ENCODE peak calls at places on chromosomes 16 and 17, in six cellular contexts. W is CD8-positive, alpha-beta T cell; R is fibroblast of villous mesenchyme; T is GM12864; Y is lower leg skin; H is heart left ventricle. G is an unnamed sample.

GRCh38 chr17:8029121-8029520 is 9.7 kb upstream of the ALOX15B start:
- DNase-seq in Y (no peak), H (no peak), W (no peak), R (no peak), T (no peak), G (no peak)

GRCh38 chr16:29729116-29729521 is 16.7 kb downstream of the C16orf54 start:
- DNase-seq in Y (no peak), R (peak), H (no peak), T (no peak), W (no peak), G (no peak)

GRCh38 chr17:59825533-59826316 is 67.0 kb downstream of the TUBD1 start:
- DNase-seq in T (no peak), R (peak), H (no peak), W (no peak), Y (no peak), G (no peak)

GRCh38 chr16:79629003-79629402 is 28.5 kb upstream of the MAF start:
- DNase-seq in W (no peak), T (no peak), Y (no peak), H (no peak), R (no peak), G (no peak)

GRCh38 chr17:8807070-8807550 is 7.9 kb upstream of the MFSD6L start:
- DNase-seq in Y (no peak), W (no peak), R (peak), T (peak), H (no peak), G (no peak)

GRCh38 chr16:12271006-12271405 is 294.5 kb downstream of the SNX29 start:
- DNase-seq in W (no peak), H (no peak), T (no peak), R (peak), Y (no peak), G (no peak)

GRCh38 chr16:57675752-57676623 is 7.9 kb downstream of the ADGRG3 start:
- DNase-seq in T (no peak), Y (no peak), H (peak), R (no peak), W (no peak), G (no peak)

GRCh38 chr16:73878616-73879015 is 418.0 kb upstream of the PSMD7 start:
- DNase-seq in R (peak), T (peak), W (no peak), Y (no peak), H (no peak), G (peak)

GRCh38 chr17:8713315-8713714 is 31.3 kb downstream of the CCDC42 start:
- DNase-seq in R (no peak), W (no peak), Y (no peak), T (no peak), H (no peak), G (no peak)

GRCh38 chr16:29315916-29316517 is 90.5 kb downstream of the NPIPB11 start:
- DNase-seq in R (no peak), Y (no peak), H (no peak), W (no peak), T (no peak), G (no peak)

GRCh38 chr17:59342681-59343127 is 11.2 kb downstream of the YPEL2 start:
- DNase-seq in R (no peak), Y (no peak), H (no peak), T (no peak), W (no peak), G (no peak)

GRCh38 chr17:43831633-43832032 is 1.3 kb downstream of the MPP3 start:
- DNase-seq in H (peak), Y (no peak), W (no peak), R (no peak), T (no peak), G (no peak)

GRCh38 chr16:10566613-10567012 is 13.8 kb downstream of the EMP2 start:
- DNase-seq in Y (no peak), T (no peak), W (no peak), R (no peak), H (no peak), G (no peak)

GRCh38 chr16:89720520-89720858 is 209 bp downstream of the VPS9D1 start:
- DNase-seq in T (no peak), R (peak), W (no peak), Y (no peak), H (peak), G (no peak)

DNA sequence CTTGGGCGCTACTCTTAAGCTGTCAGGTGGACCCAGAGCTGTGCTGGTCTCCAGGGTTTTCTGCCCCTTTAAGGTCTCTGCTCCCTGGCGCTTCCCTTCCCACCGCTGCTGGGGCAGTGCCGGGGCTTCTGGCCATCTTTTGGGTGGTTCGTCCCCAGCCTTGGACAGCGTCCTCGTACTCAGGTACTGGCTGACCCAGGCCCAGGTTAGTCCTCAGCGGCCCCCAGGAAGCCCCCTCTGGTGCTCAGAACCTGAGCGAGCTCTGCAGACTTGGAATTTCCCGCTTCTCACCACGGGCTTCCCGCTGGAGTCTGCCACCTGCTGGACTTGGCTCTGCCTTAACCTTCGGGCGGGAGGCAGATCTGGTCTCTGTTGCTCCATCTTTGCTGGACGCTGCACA is 94.1 kb upstream of the ZNF750 start:
- DNase-seq in Y (no peak), R (no peak), T (no peak), W (no peak), H (peak), G (no peak)
- TF ChIP-seq CTCF in Y (no peak), R (no peak), T (no peak), W (no peak), H (no peak), G (peak)

GRCh38 chr17:39402279-39402889 is 958 bp upstream of the FBXL20 start:
- DNase-seq in W (peak), R (peak), T (peak), Y (peak), H (peak), G (no peak)

GRCh38 chr17:39401412-39402278 is at the start of gene FBXL20:
- DNase-seq in H (peak), W (peak), T (peak), Y (peak), R (peak), G (no peak)

GRCh38 chr17:39400547-39401411 is 647 bp downstream of the FBXL20 start:
- DNase-seq in R (peak), W (peak), T (no peak), H (peak), Y (peak), G (no peak)

GRCh38 chr17:39402890-39403605 is 1.6 kb upstream of the FBXL20 start:
- DNase-seq in W (no peak), H (no peak), T (no peak), R (no peak), Y (no peak), G (no peak)

GRCh38 chr17:39399792-39400191 is 1.6 kb downstream of the FBXL20 start:
- DNase-seq in H (no peak), R (no peak), T (no peak), W (no peak), Y (no peak), G (no peak)
- H3K4me3 ChIP-seq in H (no peak), R (peak), T (no peak), W (no peak), Y (no peak), G (peak)

DNA sequence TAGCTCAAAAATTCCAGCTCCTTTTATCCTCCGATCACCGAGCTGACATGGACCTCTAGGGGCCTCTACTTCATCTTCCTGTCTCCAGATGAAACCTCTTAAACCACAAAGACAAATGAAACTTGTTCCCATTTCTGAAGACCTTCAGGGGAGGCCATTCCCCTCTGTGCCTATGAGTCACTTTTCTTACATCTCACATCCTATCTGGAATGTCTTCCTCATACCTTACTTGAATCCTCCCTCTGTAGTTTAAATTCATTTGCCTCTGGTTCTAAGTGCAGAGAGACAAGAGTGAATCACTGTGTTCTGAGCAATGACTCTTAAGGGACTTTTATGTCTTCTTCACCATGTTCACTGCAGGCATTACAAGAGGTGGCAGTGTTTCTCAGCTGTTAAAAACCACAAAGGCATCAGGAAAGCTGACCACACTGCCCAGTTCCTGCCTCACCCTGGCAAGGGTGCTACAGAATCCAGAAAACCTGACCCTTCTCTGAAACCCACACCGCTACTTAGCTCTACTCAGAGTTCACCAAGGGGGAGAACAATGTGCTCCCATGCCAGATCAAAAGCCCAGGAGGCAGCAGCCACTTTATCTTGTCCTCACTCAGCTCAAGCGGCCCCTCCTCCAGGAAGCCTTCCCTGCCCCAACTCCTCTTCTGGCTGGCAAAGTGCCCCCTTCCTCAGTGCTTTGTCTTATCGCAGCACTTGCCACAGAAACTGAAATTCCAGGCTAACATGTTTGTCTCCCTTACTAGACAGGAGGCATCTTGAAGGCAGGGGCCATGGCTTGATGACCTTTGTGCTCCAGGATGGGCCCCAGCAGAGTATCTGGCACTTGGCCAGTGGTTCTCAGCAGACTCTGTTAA is 6.4 kb downstream of the CUEDC1 start:
- DNase-seq in W (no peak), R (peak), H (no peak), T (no peak), Y (no peak), G (peak)
- TF ChIP-seq CTCF in W (no peak), R (peak), H (no peak), T (no peak), Y (no peak), G (peak)

GRCh38 chr16:19419691-19420060 is 2.0 kb downstream of the TMC5 start:
- DNase-seq in H (no peak), T (no peak), R (no peak), Y (no peak), W (no peak), G (no peak)
- H3K4me3 ChIP-seq in H (no peak), T (no peak), R (no peak), Y (no peak), W (no peak), G (no peak)

DNA sequence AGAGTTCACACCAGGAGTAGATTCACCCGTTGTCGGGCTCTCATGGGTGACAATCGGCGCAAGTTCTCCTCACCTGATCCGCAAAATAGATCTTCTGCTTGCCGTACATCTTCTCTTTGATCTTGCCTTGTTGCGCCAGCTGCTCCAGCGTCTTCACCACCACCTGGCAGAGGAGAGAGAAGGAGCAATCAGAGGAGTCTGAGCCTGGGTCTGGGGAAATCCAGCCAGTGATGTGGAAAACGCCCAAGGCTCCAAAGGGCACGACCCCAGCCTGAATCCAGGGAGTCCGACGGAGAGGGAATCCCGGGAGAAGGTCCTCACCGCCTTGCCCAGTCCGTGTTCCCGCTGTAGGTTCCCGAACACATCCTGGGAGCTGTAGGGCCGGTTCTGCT is 393 bp downstream of the PSMC3IP start:
- DNase-seq in W (no peak), Y (no peak), H (no peak), R (no peak), T (no peak), G (no peak)
- TF ChIP-seq CTCF in W (no peak), Y (no peak), H (no peak), R (no peak), T (no peak), G (no peak)

DNA sequence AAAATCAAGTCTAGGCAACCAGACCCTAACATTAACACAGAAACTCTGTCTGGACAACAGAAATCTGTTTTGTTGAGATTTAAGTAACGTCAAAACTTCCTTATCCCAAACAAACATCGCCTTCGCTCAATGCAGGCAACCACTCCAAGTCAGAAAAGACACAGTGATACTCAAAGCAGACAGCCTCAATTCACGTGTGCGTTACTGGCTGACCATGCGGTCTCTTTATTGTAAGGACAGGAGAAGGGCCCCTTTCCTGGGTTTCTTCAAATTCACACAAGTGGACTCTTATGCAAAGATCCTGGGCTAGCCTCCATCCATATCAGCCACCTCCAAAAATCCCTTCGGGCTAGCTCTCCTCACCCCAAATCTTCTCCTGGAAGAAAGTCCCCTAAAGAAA is 467.7 kb downstream of the SOX9 start:
- DNase-seq in W (no peak), T (no peak), Y (no peak), H (no peak), R (no peak), G (no peak)
- H3K4me3 ChIP-seq in W (no peak), T (no peak), Y (no peak), H (no peak), R (no peak), G (peak)

GRCh38 chr16:24499193-24499814 is 40.1 kb upstream of the RBBP6 start:
- DNase-seq in Y (no peak), T (no peak), H (no peak), W (no peak), R (peak), G (no peak)
- TF ChIP-seq CTCF in Y (no peak), T (peak), H (peak), W (no peak), R (peak), G (peak)